ENCODE peak calls at places on chromosomes 12 and 14, in eight cellular contexts. R is left lung, Y is ovary, A is IMR-90, U is heart right ventricle, H is A549, M is foreskin fibroblast, Z is cardiac muscle cell. C is an unnamed sample.

GRCh38 chr12:59937148-59937547 is 341.3 kb downstream of the SLC16A7 start:
- DNase-seq in R (no peak), U (no peak), Y (no peak), A (no peak), H (no peak), M (no peak), Z (no peak), C (peak; percentile 31)

GRCh38 chr14:101774006-101774755 is 12.7 kb downstream of the PPP2R5C start:
- DNase-seq in Z (no peak), R (no peak), H (no peak), U (no peak), M (no peak), Y (no peak), A (no peak), C (no peak)

GRCh38 chr12:52020539-52021336 is 14.0 kb downstream of the TAMALIN start:
- DNase-seq in H (peak; percentile 75), A (peak; percentile 47), Z (peak; percentile 74), Y (no peak), R (no peak), U (no peak), M (no peak), C (peak; percentile 61)

GRCh38 chr12:98646165-98646764 is 1.2 kb downstream of the APAF1 start:
- DNase-seq in H (no peak), U (no peak), R (no peak), Y (no peak), A (peak; percentile 32), Z (peak; percentile 30), M (no peak), C (peak; percentile 28)

GRCh38 chr14:69006346-69006745 is 27.2 kb upstream of the ACTN1 start:
- DNase-seq in Z (no peak), A (no peak), M (no peak), U (no peak), R (no peak), Y (no peak), H (no peak), C (no peak)

GRCh38 chr14:78143489-78144145 is 26.6 kb upstream of the NRXN3 start:
- DNase-seq in R (no peak), Z (no peak), H (peak; percentile 62), A (peak; percentile 26), U (no peak), Y (no peak), M (no peak), C (peak; percentile 2)

GRCh38 chr14:87690076-87690661 is 302.8 kb downstream of the GALC start:
- DNase-seq in A (no peak), H (no peak), U (no peak), M (no peak), Z (no peak), Y (no peak), R (no peak), C (no peak)

GRCh38 chr12:81078469-81079196 is 754 bp downstream of the ACSS3 start:
- DNase-seq in Y (peak; percentile 73), H (no peak), A (peak; percentile 46), U (peak; percentile 45), Z (peak; percentile 79), R (peak; percentile 48), M (peak; percentile 71), C (peak; percentile 34)

GRCh38 chr12:16670456-16671050 is 64.6 kb upstream of the LMO3 start:
- DNase-seq in H (no peak), M (no peak), Y (no peak), A (peak; percentile 0), Z (peak; percentile 18), R (no peak), U (no peak), C (peak; percentile 28)

GRCh38 chr14:55383039-55383438 is 28.6 kb downstream of the ATG14 start:
- DNase-seq in Y (no peak), A (peak; percentile 57), U (no peak), R (no peak), M (no peak), Z (no peak), H (no peak), C (peak; percentile 5)

GRCh38 chr12:59321278-59321677 is 274.6 kb upstream of the SLC16A7 start:
- DNase-seq in R (no peak), Z (no peak), H (no peak), Y (no peak), M (no peak), A (no peak), U (no peak), C (no peak)

GRCh38 chr12:15227004-15227679 is 5.9 kb upstream of the RERG start:
- DNase-seq in A (peak; percentile 33), U (no peak), Z (peak; percentile 76), Y (peak; percentile 43), R (peak; percentile 32), H (peak; percentile 33), M (peak; percentile 50), C (peak; percentile 64)

GRCh38 chr14:23864856-23865255 is 88.7 kb upstream of the DHRS4 start:
- DNase-seq in Z (no peak), H (no peak), A (no peak), Y (no peak), R (no peak), M (no peak), U (no peak), C (no peak)

GRCh38 chr14:56005580-56006053 is 112.6 kb upstream of the PELI2 start:
- DNase-seq in U (no peak), R (no peak), Z (peak; percentile 62), M (no peak), A (peak; percentile 4), Y (peak; percentile 60), H (no peak), C (peak; percentile 42)

GRCh38 chr14:92938235-92938875 is 15.4 kb downstream of the CHGA start:
- DNase-seq in Y (no peak), A (no peak), Z (no peak), U (no peak), H (no peak), R (no peak), M (no peak), C (no peak)

GRCh38 chr14:90777830-90778467 is 38.3 kb downstream of the TTC7B start:
- DNase-seq in Z (no peak), Y (no peak), M (no peak), H (no peak), A (no peak), R (no peak), U (no peak), C (no peak)

GRCh38 chr12:95955549-95956159 is 12.5 kb downstream of the AMDHD1 start:
- DNase-seq in M (no peak), Y (no peak), U (no peak), Z (no peak), H (no peak), R (no peak), A (no peak), C (no peak)

GRCh38 chr12:95960241-95960640 is 17.1 kb downstream of the AMDHD1 start:
- DNase-seq in U (no peak), R (no peak), M (no peak), Z (no peak), A (no peak), Y (no peak), H (no peak), C (no peak)

GRCh38 chr12:95963104-95963503 is 20.0 kb downstream of the AMDHD1 start:
- DNase-seq in R (no peak), Z (no peak), H (peak; percentile 10), Y (no peak), A (no peak), M (no peak), U (no peak), C (no peak)

GRCh38 chr12:95956557-95957145 is 13.5 kb downstream of the AMDHD1 start:
- DNase-seq in H (no peak), M (no peak), R (no peak), Z (no peak), Y (no peak), U (no peak), A (no peak), C (no peak)

DNA sequence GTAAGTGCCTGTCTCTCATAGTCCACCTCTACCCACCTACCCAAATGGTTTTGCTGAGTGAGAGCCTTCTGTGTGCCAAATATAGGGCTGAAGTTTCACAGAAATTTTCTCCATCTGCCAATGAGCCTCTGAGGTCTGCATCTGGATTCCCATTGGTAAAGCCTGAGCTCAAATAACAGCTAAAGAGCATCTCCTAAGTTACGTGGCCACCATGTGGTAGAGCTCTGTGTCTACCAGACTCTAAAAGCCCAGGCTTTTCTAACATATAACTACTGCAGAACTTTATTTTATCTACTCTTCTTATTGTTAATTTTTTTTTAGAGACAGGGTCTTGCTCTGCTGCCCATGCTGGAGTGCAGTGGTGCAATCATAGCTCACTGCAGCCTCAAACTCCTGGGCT is 16.0 kb downstream of the AMDHD1 start:
- DNase-seq in Y (no peak), M (no peak), U (no peak), A (peak; percentile 14), H (peak; percentile 33), R (no peak), Z (peak; percentile 18), C (peak; percentile 29)
- TF ChIP-seq CTCF in Y (no peak), M (peak; percentile 19), U (peak; percentile 13), A (no peak), H (peak; percentile 31), R (no peak), Z (no peak), C (no peak)

DNA sequence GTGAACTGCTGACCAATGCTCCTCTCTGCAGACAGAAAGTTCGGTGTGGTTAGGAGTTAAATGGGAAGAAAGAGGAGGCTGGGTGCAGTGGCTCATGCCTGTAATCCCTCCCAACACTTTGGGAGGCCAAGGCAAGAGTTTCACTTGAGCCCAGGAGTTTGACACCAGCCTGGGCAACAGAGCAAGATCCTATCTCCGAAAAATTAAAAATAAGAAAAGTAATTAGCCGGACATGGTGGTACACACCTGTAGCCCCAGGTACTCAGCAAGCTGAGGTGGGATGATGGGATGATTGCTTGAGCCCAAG is 19.0 kb downstream of the ATXN2 start:
- DNase-seq in Y (no peak), R (no peak), M (no peak), U (no peak), H (no peak), A (no peak), Z (no peak), C (no peak)
- TF ChIP-seq CTCF in Y (no peak), R (no peak), M (no peak), U (no peak), H (no peak), A (no peak), Z (no peak), C (no peak)

DNA sequence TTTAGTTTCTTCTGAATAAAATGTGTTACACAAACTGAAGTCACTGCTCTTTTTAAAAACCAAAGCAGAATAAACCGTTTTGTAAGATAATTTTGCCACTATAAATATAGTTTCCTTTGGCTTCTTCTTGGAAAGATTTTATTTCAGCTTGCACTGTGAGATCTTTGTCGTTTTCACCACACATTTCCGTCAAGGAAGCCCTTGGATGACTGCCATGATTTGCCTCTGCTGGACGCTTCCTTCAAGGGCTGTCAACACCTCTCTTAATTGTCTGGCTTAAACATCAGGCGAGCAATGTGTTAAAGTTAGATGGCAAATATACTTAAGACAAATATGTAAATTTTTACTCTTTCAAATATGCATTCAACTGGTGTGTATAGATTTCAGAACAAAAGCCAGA is 624.1 kb downstream of the DIO2 start:
- DNase-seq in Z (peak; percentile 74), U (peak; percentile 4), R (no peak), H (no peak), A (no peak), M (no peak), Y (no peak), C (no peak)
- TF ChIP-seq CTCF in Z (no peak), U (no peak), R (no peak), H (no peak), A (no peak), M (no peak), Y (no peak), C (no peak)

DNA sequence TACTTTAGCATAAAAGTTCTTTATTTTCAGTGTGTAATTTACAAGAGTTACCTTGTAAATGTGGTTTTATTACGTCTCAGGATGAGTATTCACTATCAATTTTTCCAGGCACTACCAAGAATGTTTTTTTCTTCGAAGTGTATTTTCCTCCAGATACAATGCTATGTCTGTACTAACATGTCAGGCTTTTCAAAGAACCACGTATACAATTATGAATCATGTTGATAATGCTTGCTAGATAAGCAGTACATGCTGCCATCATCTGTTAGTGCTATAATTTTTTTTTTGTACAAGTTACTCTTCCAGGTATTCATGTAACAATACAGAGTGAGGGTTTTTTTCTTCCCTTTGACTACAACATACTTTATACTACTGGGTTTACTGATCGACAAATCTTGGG is 5.6 kb upstream of the KANSL2 start:
- DNase-seq in M (no peak), U (no peak), H (no peak), R (no peak), Y (no peak), A (no peak), Z (peak; percentile 24), C (no peak)
- TF ChIP-seq CTCF in M (no peak), U (no peak), H (no peak), R (no peak), Y (no peak), A (no peak), Z (no peak), C (no peak)

C was measured in fibroblast of the aortic adventitia.